ENCODE peak calls at places on chromosomes 11 and 22, in five cellular contexts. J is GM23248, U is colonic mucosa, R is A673, N is neuronal stem cell. P is an unnamed sample.

GRCh38 chr11:130620566-130620965 is 172.1 kb downstream of the ADAMTS15 start:
- DNase-seq in J (no peak), U (no peak), R (no peak), N (no peak), P (no peak)

GRCh38 chr11:32829680-32830412 is at the start of gene PRRG4:
- DNase-seq in J (peak; percentile 76), U (peak; percentile 84), R (peak; percentile 87), N (peak; percentile 32), P (no peak)

GRCh38 chr22:47568700-47569099 is 806.2 kb downstream of the TBC1D22A start:
- DNase-seq in J (no peak), U (no peak), R (no peak), N (no peak), P (no peak)

GRCh38 chr22:36816635-36817428 is at the start of gene PVALB:
- DNase-seq in J (peak; percentile 55), U (no peak), R (peak; percentile 37), N (no peak), P (peak; percentile 10)

GRCh38 chr22:23243859-23244689 is 63.8 kb downstream of the BCR start:
- DNase-seq in J (no peak), U (no peak), R (no peak), N (no peak), P (no peak)

GRCh38 chr11:94171693-94172440 is 43.2 kb downstream of the PANX1 start:
- DNase-seq in J (peak; percentile 68), U (peak; percentile 41), R (peak; percentile 68), N (peak; percentile 49), P (no peak)

GRCh38 chr11:2166091-2166851 is 5.3 kb upstream of the INS start:
- DNase-seq in J (peak; percentile 39), U (peak; percentile 42), R (peak; percentile 35), N (no peak), P (peak; percentile 34)

GRCh38 chr11:111699579-111700156 is 66.5 kb downstream of the PPP2R1B start:
- DNase-seq in J (no peak), U (no peak), R (no peak), N (no peak), P (no peak)

GRCh38 chr11:97463891-97464290 is 1074.1 kb downstream of the JRKL start:
- DNase-seq in J (no peak), U (no peak), R (no peak), N (no peak), P (no peak)

GRCh38 chr11:113773416-113774173 is at the start of gene ZW10:
- DNase-seq in J (peak; percentile 100), U (peak; percentile 96), R (peak; percentile 99), N (peak; percentile 90), P (peak; percentile 92)

GRCh38 chr11:8759634-8760033 is 77.0 kb downstream of the RPL27A start:
- DNase-seq in J (no peak), U (no peak), R (no peak), N (no peak), P (no peak)

GRCh38 chr11:44327730-44328691 is 18.1 kb upstream of the ALX4 start:
- DNase-seq in J (no peak), U (no peak), R (no peak), N (no peak), P (no peak)

GRCh38 chr11:63613517-63614135 is 607 bp downstream of the PLAAT3 start:
- DNase-seq in J (peak; percentile 38), U (peak; percentile 40), R (peak; percentile 12), N (no peak), P (peak; percentile 13)

GRCh38 chr22:28978158-28978557 is 83.5 kb downstream of the C22orf31 start:
- DNase-seq in J (peak; percentile 75), U (no peak), R (no peak), N (no peak), P (no peak)

GRCh38 chr11:38476808-38477565 is 1879.0 kb upstream of the RAG2 start:
- DNase-seq in J (no peak), U (no peak), R (no peak), N (no peak), P (no peak)

GRCh38 chr11:12864316-12865156 is 144.6 kb upstream of the RASSF10 start:
- DNase-seq in J (peak; percentile 46), U (no peak), R (peak; percentile 60), N (peak; percentile 89), P (no peak)

GRCh38 chr22:36760716-36761115 is 15.2 kb downstream of the IFT27 start:
- DNase-seq in J (no peak), U (no peak), R (no peak), N (no peak), P (no peak)

GRCh38 chr22:40826984-40827741 is 8.0 kb upstream of the SLC25A17 start:
- DNase-seq in J (no peak), U (no peak), R (peak; percentile 39), N (no peak), P (no peak)

GRCh38 chr11:110711776-110712642 is at the start of gene ARHGAP20:
- DNase-seq in J (peak; percentile 87), U (peak; percentile 69), R (peak; percentile 91), N (peak; percentile 56), P (peak; percentile 7)

GRCh38 chr11:77036398-77036797 is 2.2 kb downstream of the B3GNT6 start:
- DNase-seq in J (no peak), U (peak; percentile 15), R (no peak), N (no peak), P (no peak)

GRCh38 chr11:34616830-34617504 is 3.9 kb upstream of the EHF start:
- DNase-seq in J (no peak), U (no peak), R (no peak), N (no peak), P (no peak)

GRCh38 chr11:57786436-57786835 is 24.8 kb downstream of the CTNND1 start:
- DNase-seq in J (no peak), U (no peak), R (no peak), N (no peak), P (no peak)
- H3K27me3 ChIP-seq in J (no peaks in the 10 kb centered on the region), U (no peaks in the 10 kb centered on the region), R (no peaks in the 10 kb centered on the region), N (no peaks in the 10 kb centered on the region), P (no peaks in the 10 kb centered on the region)

GRCh38 chr22:49618689-49618953 is 209.1 kb downstream of the BRD1 start:
- DNase-seq in J (no peak), U (no peak), R (no peak), N (no peak), P (no peak)

GRCh38 chr22:49617264-49617663 is 210.4 kb downstream of the BRD1 start:
- DNase-seq in J (no peak), U (no peak), R (no peak), N (no peak), P (no peak)

GRCh38 chr22:49619301-49619700 is 208.4 kb downstream of the BRD1 start:
- DNase-seq in J (no peak), U (no peak), R (no peak), N (no peak), P (no peak)

GRCh38 chr22:49616356-49617231 is 211.1 kb downstream of the BRD1 start:
- DNase-seq in J (no peak), U (no peak), R (no peak), N (no peak), P (no peak)

DNA sequence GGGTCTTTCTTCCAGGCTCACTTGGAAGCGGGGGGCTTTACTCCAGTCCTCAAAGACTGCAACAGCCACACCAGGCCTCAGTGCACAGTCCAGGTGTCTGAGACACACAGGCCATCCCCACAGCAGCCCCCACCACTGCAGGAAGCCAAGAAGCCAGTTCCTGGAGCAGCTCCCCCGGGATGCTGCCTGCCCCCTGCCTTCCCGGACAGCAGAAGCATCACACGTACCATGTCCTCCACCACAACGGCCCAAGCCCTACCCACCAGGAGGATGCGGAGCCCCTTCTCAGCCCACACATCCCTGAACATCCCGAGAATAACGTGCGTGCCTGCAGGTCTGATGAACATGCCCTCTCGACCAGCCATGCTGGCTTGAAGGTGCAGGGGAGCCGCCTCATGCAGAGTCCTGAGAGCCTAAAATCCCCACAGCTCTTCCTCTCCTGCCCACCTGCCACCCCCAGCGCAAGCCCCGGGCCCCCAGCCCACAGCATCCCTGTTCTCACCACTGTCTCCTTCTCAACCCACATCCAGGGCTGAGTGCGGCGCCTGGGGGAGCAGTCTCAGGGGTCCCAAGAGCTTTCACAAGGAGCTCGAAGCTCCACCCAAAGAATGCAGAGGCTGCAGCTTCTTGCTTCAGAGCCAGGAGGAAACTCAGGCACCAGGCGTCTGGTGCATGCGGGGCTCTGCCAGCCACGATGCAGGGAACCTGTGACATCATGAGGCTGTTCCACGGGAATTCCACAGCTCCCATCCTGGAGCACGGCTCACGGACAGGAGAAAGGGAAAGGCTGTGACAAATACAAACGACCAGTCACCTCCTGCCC is 209.6 kb downstream of the BRD1 start:
- DNase-seq in J (no peak), U (no peak), R (no peak), N (no peak), P (no peak)
- H3K9me3 ChIP-seq in J (no peaks in the 10 kb centered on the region), U (no peaks in the 10 kb centered on the region), R (no peaks in the 10 kb centered on the region), N (peaks cover 10% of the 10 kb centered on the region), P (no peaks in the 10 kb centered on the region)

GRCh38 chr22:32940736-32941135 is 117.4 kb downstream of the SYN3 start:
- DNase-seq in J (no peak), U (no peak), R (no peak), N (no peak), P (no peak)
- H3K27me3 ChIP-seq in J (peaks cover 17% of the 10 kb centered on the region), U (no peaks in the 10 kb centered on the region), R (no peaks in the 10 kb centered on the region), N (no peaks in the 10 kb centered on the region), P (no peaks in the 10 kb centered on the region)

DNA sequence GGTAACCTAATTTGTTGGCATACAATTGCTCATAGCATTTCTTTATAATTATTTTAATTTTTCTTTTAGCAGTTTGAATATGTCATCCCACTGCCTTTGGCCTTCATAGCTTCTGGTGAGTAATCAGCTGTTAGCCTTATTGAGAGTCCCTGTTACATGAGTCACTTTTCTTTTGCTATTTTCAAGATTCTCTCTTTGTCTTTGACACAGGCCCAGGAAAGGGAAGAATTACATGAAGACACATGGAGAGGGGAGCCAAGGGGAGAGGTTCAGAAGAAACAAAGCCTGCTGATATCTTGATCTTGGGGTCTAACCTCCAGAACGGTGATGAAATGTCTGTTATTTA is 418.2 kb downstream of the METTL15 start:
- DNase-seq in J (peak; percentile 49), U (no peak), R (peak; percentile 44), N (no peak), P (no peak)
- H3K9me3 ChIP-seq in J (peaks cover 3% of the 10 kb centered on the region), U (no peaks in the 10 kb centered on the region), R (peaks cover 24% of the 10 kb centered on the region), N (peaks cover 2% of the 10 kb centered on the region), P (no peaks in the 10 kb centered on the region)

DNA sequence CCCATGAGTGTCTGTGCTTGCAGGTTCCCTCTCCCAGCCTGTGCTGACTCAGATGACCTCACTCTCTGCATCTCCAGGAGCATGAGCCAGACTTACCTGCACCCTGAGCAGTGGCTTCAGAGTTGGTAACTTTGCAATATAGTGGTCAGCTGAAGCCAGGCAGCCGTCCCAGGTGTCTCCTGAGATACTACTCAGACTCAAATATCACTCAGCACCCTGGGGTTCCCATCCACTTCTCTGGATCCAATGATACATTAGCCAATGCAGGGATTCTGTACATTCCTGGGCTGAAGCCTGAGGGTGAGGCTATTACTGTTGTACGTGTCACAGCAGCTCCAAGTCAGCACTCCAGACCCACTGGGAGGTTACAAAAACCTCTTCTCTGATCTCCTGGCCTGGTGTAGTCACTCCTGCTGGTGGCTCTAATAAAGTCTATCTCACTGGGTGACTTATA is 87.8 kb upstream of the TOP3B start:
- DNase-seq in J (no peak), U (no peak), R (no peak), N (no peak), P (no peak)
- H3K27me3 ChIP-seq in J (peaks cover 16% of the 10 kb centered on the region), U (no peaks in the 10 kb centered on the region), R (no peaks in the 10 kb centered on the region), N (peaks cover 35% of the 10 kb centered on the region), P (no peaks in the 10 kb centered on the region)

GRCh38 chr22:48869161-48869560 is 958.5 kb downstream of the BRD1 start:
- DNase-seq in J (no peak), U (no peak), R (no peak), N (no peak), P (no peak)
- H3K9me3 ChIP-seq in J (no peaks in the 10 kb centered on the region), U (no peaks in the 10 kb centered on the region), R (peaks cover 7% of the 10 kb centered on the region), N (peaks cover 3% of the 10 kb centered on the region), P (no peaks in the 10 kb centered on the region)